ENCODE peak calls at places on chromosomes 3 and 15, in nine cellular contexts. F, E, K, U, C, D, Z, J and S are unnamed samples.

GRCh38 chr3:113557374-113557773 is 25.0 kb downstream of the SIDT1 start:
- DNase-seq in F (no peak), E (no peak), K (no peak), U (peak; percentile 67), C (peak; percentile 17), D (peak; percentile 26), Z (no peak), J (no peak), S (no peak)

GRCh38 chr3:161028485-161029018 is 76.6 kb downstream of the B3GALNT1 start:
- DNase-seq in F (no peak), E (no peak), K (no peak), U (no peak), C (peak; percentile 66), D (no peak), Z (no peak), J (no peak), S (no peak)

GRCh38 chr3:46489875-46490274 is 7.9 kb upstream of the RTP3 start:
- DNase-seq in F (no peak), E (no peak), K (no peak), U (no peak), C (no peak), D (no peak), Z (no peak), J (no peak), S (no peak)

GRCh38 chr3:170301404-170301803 is 56.1 kb upstream of the SKIL start:
- DNase-seq in F (no peak), E (no peak), K (no peak), U (no peak), C (no peak), D (peak; percentile 32), Z (no peak), J (peak; percentile 78), S (no peak)

GRCh38 chr3:189842681-189843602 is 211.8 kb downstream of the TP63 start:
- DNase-seq in F (no peak), E (no peak), K (no peak), U (no peak), C (no peak), D (no peak), Z (peak; percentile 35), J (no peak), S (no peak)

GRCh38 chr3:16399473-16399872 is 114.0 kb downstream of the RFTN1 start:
- DNase-seq in F (no peak), E (peak; percentile 80), K (no peak), U (no peak), C (peak; percentile 41), D (no peak), Z (no peak), J (no peak), S (no peak)

GRCh38 chr15:98360031-98360430 is 288.3 kb upstream of the IGF1R start:
- DNase-seq in F (no peak), E (no peak), K (no peak), U (no peak), C (no peak), D (no peak), Z (no peak), J (no peak), S (peak; percentile 49)

GRCh38 chr15:92128788-92129187 is 264.9 kb upstream of the ST8SIA2 start:
- DNase-seq in F (no peak), E (no peak), K (no peak), U (no peak), C (no peak), D (no peak), Z (no peak), J (no peak), S (no peak)

GRCh38 chr3:122457706-122458105 is 41.8 kb upstream of the WDR5B start:
- DNase-seq in F (no peak), E (no peak), K (no peak), U (no peak), C (no peak), D (no peak), Z (no peak), J (no peak), S (no peak)

GRCh38 chr3:183116051-183116614 is 16.8 kb upstream of the MCCC1 start:
- DNase-seq in F (no peak), E (no peak), K (no peak), U (peak; percentile 39), C (peak; percentile 98), D (peak; percentile 41), Z (peak; percentile 39), J (peak; percentile 29), S (no peak)

GRCh38 chr3:197505796-197506553 is 49.8 kb downstream of the BDH1 start:
- DNase-seq in F (no peak), E (no peak), K (no peak), U (no peak), C (no peak), D (no peak), Z (no peak), J (no peak), S (no peak)

DNA sequence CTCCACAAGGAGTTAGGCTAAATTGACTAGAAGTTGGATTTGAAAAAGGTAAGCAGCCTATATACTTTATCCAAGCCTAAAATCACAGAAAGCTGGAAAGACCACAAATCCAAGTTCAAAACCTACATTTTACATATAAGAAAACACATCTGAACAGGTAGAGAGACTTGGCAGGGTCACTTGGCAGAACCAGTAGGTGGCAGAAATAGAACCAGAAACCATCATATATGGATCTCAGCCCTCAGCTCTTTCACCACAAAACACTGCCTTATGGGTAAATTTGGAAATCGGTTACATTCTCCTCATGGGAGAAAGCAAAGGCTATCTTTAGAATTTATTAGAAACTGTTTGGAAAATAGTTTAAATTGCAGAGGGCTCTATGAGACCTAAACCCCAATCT is 44.2 kb downstream of the MKRN2 start:
- DNase-seq in F (no peak), E (no peak), K (no peak), U (peak; percentile 12), C (no peak), D (no peak), Z (no peak), J (no peak), S (no peak)
- TF ChIP-seq CTCF in F (no peak), E (no peak), K (no peak), U (no peak), C (peak; percentile 29), D (no peak), Z (no peak), J (no peak), S (no peak)

DNA sequence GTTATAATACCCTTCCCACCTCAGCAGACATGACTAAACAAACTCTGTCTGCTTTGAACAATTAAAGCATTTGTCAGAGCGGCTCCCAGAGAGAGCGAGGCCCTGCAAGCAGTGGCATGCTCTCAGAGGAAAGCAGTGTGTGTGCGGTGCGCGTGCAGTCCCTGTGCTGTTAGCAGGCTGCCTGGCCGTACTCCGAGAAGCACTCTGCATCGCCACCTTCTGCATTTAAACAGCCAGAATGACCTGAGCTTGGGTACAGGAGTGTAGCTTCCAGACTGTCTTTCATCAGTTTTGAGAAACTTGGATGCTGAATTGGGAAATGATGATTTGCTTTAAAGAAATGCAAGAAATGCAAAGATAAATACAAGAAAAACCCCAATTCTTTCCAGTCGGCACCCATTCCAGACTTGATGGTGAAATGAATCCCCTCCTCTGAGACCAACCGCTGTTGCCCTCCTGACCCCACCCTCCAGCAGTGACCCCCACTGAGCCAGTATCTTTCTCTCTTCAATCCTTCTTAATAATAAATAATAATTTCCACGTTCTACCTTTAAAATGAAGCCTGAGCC is 113.5 kb downstream of the VGLL4 start:
- DNase-seq in F (no peak), E (no peak), K (no peak), U (peak; percentile 41), C (no peak), D (no peak), Z (peak; percentile 80), J (no peak), S (no peak)
- TF ChIP-seq POLR2AphosphoS5 in F (no peak), E (no peak), K (no peak), U (no peak), C (no peak), D (no peak), Z (peak; percentile 70), J (no peak), S (peak; percentile 31)

DNA sequence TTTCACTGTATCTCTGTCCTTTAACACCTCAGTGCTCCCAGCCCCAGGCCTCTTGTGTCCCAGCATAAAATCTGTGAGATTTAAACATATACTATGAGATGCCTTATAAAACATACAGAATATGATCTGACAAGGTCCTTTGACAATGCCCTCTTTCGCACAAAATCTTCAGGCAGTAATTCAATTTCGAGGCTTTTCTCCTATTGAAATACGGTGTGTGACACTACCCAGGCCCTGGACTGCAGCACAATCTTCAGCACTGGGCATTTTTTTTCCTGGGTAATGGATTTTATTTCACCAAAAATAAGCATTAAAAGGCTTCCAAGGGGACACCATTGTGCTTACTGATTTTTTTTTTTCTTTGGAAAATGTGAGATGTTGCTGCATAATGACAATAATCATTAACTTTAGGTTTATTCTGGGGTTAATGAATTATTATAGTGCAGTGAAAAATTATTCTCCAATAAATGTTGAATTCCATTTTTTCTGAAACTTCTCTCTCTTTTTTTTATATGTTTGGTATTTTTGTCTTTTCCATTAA is 40.9 kb upstream of the FAM3D start:
- DNase-seq in F (no peak), E (no peak), K (no peak), U (no peak), C (no peak), D (no peak), Z (no peak), J (no peak), S (no peak)
- H3K27me3 ChIP-seq in F (no peaks in the 10 kb centered on the region), E (no peaks in the 10 kb centered on the region), K (no peaks in the 10 kb centered on the region), U (no peaks in the 10 kb centered on the region), C (no peaks in the 10 kb centered on the region), D (no peaks in the 10 kb centered on the region), Z (no peaks in the 10 kb centered on the region), J (no peaks in the 10 kb centered on the region), S (no peaks in the 10 kb centered on the region)

GRCh38 chr3:31909455-31909854 is 71.6 kb downstream of the OSBPL10 start:
- DNase-seq in F (no peak), E (no peak), K (no peak), U (no peak), C (no peak), D (no peak), Z (no peak), J (no peak), S (no peak)

GRCh38 chr3:31911643-31912042 is 69.4 kb downstream of the OSBPL10 start:
- DNase-seq in F (no peak), E (no peak), K (no peak), U (no peak), C (no peak), D (no peak), Z (no peak), J (no peak), S (no peak)

GRCh38 chr3:31911124-31911523 is 69.9 kb downstream of the OSBPL10 start:
- DNase-seq in F (no peak), E (no peak), K (no peak), U (no peak), C (no peak), D (no peak), Z (no peak), J (no peak), S (no peak)

GRCh38 chr3:31906182-31906581 is 74.9 kb downstream of the OSBPL10 start:
- DNase-seq in F (no peak), E (no peak), K (no peak), U (no peak), C (no peak), D (peak; percentile 50), Z (no peak), J (no peak), S (no peak)

DNA sequence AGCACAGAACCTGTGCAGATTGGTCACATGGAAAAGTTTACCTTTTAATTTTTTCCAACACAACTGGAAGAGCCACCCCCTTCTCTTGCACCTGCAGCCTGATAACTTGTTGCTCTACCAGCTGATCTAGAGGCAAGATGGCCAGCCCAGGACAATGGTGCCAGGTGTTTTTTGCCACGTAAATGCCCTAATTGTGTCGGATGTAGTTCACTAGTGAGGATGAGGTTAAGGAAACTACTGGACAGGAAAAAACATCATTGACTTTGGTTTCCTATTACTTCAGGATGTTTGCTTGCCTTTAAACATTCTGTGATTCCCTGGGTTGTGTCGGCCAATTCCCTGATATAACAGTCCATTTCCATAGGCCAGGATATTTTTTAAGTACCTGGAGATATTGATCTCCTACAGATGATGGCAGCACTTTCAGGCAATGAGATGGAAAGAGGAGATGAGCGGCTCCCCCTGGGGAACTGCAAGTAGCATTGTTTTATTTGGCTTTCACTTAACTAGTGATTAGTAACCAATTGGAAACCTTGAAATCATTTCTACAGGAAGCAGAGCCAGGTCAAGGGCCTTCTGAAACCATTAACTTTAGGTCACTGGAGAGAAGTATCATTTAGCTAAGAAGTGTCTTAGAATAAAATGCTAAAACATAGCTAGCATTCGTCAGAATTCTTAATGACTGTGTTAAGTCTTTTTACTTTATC is 72.5 kb downstream of the OSBPL10 start:
- DNase-seq in F (no peak), E (no peak), K (no peak), U (peak; percentile 9), C (no peak), D (peak; percentile 74), Z (no peak), J (no peak), S (no peak)
- TF ChIP-seq CTCF in F (no peak), E (no peak), K (peak; percentile 33), U (no peak), C (peak; percentile 58), D (no peak), Z (no peak), J (no peak), S (no peak)